ENCODE peak calls at places on chromosome 18, in nine cellular contexts. F is CD4-positive, alpha-beta T cell; B is brain microvascular endothelial cell; X is transverse colon; T is ELF-1; O is NCI-H1092; J is SW 1271; W is amniotic stem cell; H is iris pigment epithelial cell. N is an unnamed sample.

GRCh38 chr18:28175930-28176673 is 828 bp downstream of the CDH2 start:
- DNase-seq in F (no peak), B (no peak), W (no peak), X (no peak), O (peak; percentile 51), T (peak; percentile 86), J (peak; percentile 61), H (peak; percentile 38), N (peak; percentile 62)

GRCh38 chr18:10519999-10520935 is 5.6 kb upstream of the NAPG start:
- DNase-seq in B (peak; percentile 87), O (peak; percentile 68), T (peak; percentile 78), H (peak; percentile 92), W (peak; percentile 76), X (peak; percentile 84), F (peak; percentile 21), J (peak; percentile 34), N (peak; percentile 89)

GRCh38 chr18:67525328-67526110 is 9.0 kb upstream of the DSEL start:
- DNase-seq in O (no peak), X (peak; percentile 39), W (peak; percentile 63), H (peak; percentile 98), J (peak; percentile 78), T (peak; percentile 65), F (no peak), B (peak; percentile 95), N (peak; percentile 61)

GRCh38 chr18:68399721-68400120 is 315.2 kb downstream of the TMX3 start:
- DNase-seq in J (no peak), B (no peak), X (no peak), W (no peak), O (no peak), T (no peak), F (no peak), H (no peak), N (no peak)

GRCh38 chr18:2923464-2923863 is 76.7 kb downstream of the EMILIN2 start:
- DNase-seq in B (no peak), H (peak; percentile 63), O (no peak), F (no peak), X (no peak), J (no peak), W (no peak), T (no peak), N (no peak)

GRCh38 chr18:75489493-75490190 is 62.1 kb upstream of the SMIM21 start:
- DNase-seq in B (peak; percentile 90), F (no peak), W (peak; percentile 89), J (peak; percentile 61), X (no peak), O (no peak), H (peak; percentile 97), T (no peak), N (no peak)

GRCh38 chr18:37299471-37300304 is 265.9 kb downstream of the CELF4 start:
- DNase-seq in F (no peak), B (peak; percentile 98), O (peak; percentile 82), T (peak; percentile 62), H (peak; percentile 96), J (peak; percentile 76), X (peak; percentile 79), W (peak; percentile 89), N (peak; percentile 27)

GRCh38 chr18:51342815-51343214 is 145.3 kb upstream of the MEX3C start:
- DNase-seq in B (peak; percentile 90), H (peak; percentile 29), T (no peak), F (no peak), O (no peak), X (no peak), J (peak; percentile 6), W (no peak), N (no peak)

GRCh38 chr18:44590976-44591375 is 89.7 kb upstream of the SETBP1 start:
- DNase-seq in X (no peak), O (no peak), F (no peak), J (no peak), W (no peak), B (no peak), T (no peak), H (no peak), N (no peak)

GRCh38 chr18:5987217-5987616 is 91.9 kb upstream of the TMEM200C start:
- DNase-seq in F (no peak), X (no peak), B (no peak), W (no peak), J (no peak), H (no peak), T (no peak), O (no peak), N (no peak)

GRCh38 chr18:54900290-54900689 is 59.0 kb downstream of the CCDC68 start:
- DNase-seq in T (no peak), B (no peak), F (no peak), H (no peak), J (no peak), X (no peak), W (no peak), O (no peak), N (no peak)

GRCh38 chr18:47149457-47150028 is 757 bp downstream of the HDHD2 start:
- DNase-seq in B (peak; percentile 1), F (no peak), T (no peak), W (no peak), X (no peak), O (no peak), H (no peak), J (no peak), N (peak; percentile 54)

GRCh38 chr18:63960891-63961290 is 9.0 kb upstream of the SERPINB8 start:
- DNase-seq in X (no peak), T (no peak), O (no peak), B (no peak), W (no peak), J (no peak), H (no peak), F (no peak), N (no peak)

GRCh38 chr18:34258176-34258575 is 33.5 kb upstream of the NOL4 start:
- DNase-seq in B (no peak), F (no peak), H (no peak), O (no peak), T (peak; percentile 12), J (no peak), W (no peak), X (no peak), N (peak; percentile 27)

GRCh38 chr18:43751203-43751602 is 473.9 kb upstream of the SYT4 start:
- DNase-seq in J (no peak), T (no peak), X (no peak), W (no peak), O (no peak), F (no peak), B (no peak), H (peak; percentile 87), N (no peak)

GRCh38 chr18:28831476-28831875 is 654.5 kb upstream of the CDH2 start:
- DNase-seq in J (no peak), X (no peak), W (no peak), F (no peak), T (no peak), H (no peak), O (no peak), B (no peak), N (no peak)

GRCh38 chr18:23099621-23100020 is 35.7 kb upstream of the CABLES1 start:
- DNase-seq in O (no peak), W (no peak), J (no peak), H (no peak), T (no peak), B (no peak), X (peak; percentile 69), F (no peak), N (no peak)

GRCh38 chr18:29712785-29713184 is 1329.8 kb downstream of the DSC3 start:
- DNase-seq in W (no peak), H (no peak), B (no peak), X (no peak), T (peak; percentile 5), J (no peak), F (no peak), O (no peak), N (peak; percentile 4)

GRCh38 chr18:10659594-10659993 is 133.8 kb downstream of the NAPG start:
- DNase-seq in X (no peak), T (no peak), F (no peak), O (no peak), B (no peak), J (no peak), H (no peak), W (no peak), N (no peak)

GRCh38 chr18:28136071-28136470 is 40.9 kb downstream of the CDH2 start:
- DNase-seq in X (no peak), W (no peak), J (no peak), T (no peak), F (no peak), H (peak; percentile 50), B (no peak), O (no peak), N (no peak)